ENCODE peak calls at places on chromosomes 12 and 14, in six cellular contexts. F is IMR-90, W is upper lobe of left lung, C is Peyer's patch, M is spleen, P is uterus. L is an unnamed sample. For H3K9me3, the result is how much of the 10 kb centered on the place peaks cover.

GRCh38 chr12:31664038-31664437 is 4.5 kb downstream of the ETFBKMT start:
- DNase-seq in F (no peak), W (no peak), C (no peak), M (no peak), P (no peak), L (no peak)

GRCh38 chr12:88855301-88855700 is 275.0 kb upstream of the KITLG start:
- DNase-seq in F (no peak), W (no peak), C (no peak), M (no peak), P (no peak), L (no peak)

GRCh38 chr12:31322651-31323248 is 3.2 kb downstream of the SINHCAF start:
- DNase-seq in F (peak), W (no peak), C (no peak), M (no peak), P (peak), L (no peak)

GRCh38 chr12:26283046-26283445 is 87.7 kb downstream of the SSPN start:
- DNase-seq in F (no peak), W (no peak), C (no peak), M (no peak), P (no peak), L (no peak)

GRCh38 chr12:62530596-62530995 is 64.0 kb downstream of the MON2 start:
- DNase-seq in F (peak), W (no peak), C (no peak), M (no peak), P (no peak), L (no peak)

GRCh38 chr14:78974691-78975090 is 804.5 kb downstream of the NRXN3 start:
- DNase-seq in F (peak), W (no peak), C (no peak), M (no peak), P (no peak), L (no peak)

GRCh38 chr12:132109741-132110140 is 34.4 kb downstream of the DDX51 start:
- DNase-seq in F (peak), W (no peak), C (no peak), M (no peak), P (no peak), L (no peak)

GRCh38 chr14:53295985-53296582 is 143.0 kb upstream of the DDHD1 start:
- DNase-seq in F (peak), W (no peak), C (no peak), M (no peak), P (no peak), L (no peak)

GRCh38 chr14:32564591-32564990 is 235.5 kb downstream of the AKAP6 start:
- DNase-seq in F (peak), W (no peak), C (no peak), M (no peak), P (no peak), L (no peak)

GRCh38 chr12:15910864-15911696 is at the start of gene DERA:
- DNase-seq in F (peak), W (peak), C (peak), M (peak), P (peak), L (peak)

GRCh38 chr14:68939893-68940613 is 39.0 kb downstream of the ACTN1 start:
- DNase-seq in F (peak), W (no peak), C (peak), M (no peak), P (peak), L (peak)

GRCh38 chr14:88251650-88252049 is 71.4 kb downstream of the KCNK10 start:
- DNase-seq in F (no peak), W (no peak), C (no peak), M (no peak), P (no peak), L (no peak)

GRCh38 chr14:104602315-104602932 is 2.1 kb downstream of the TMEM179 start:
- DNase-seq in F (no peak), W (no peak), C (no peak), M (peak), P (no peak), L (peak)

GRCh38 chr14:99038401-99038800 is 233.6 kb downstream of the BCL11B start:
- DNase-seq in F (no peak), W (no peak), C (no peak), M (no peak), P (no peak), L (no peak)

GRCh38 chr14:21072781-21073339 is 2.8 kb downstream of the ARHGEF40 start:
- DNase-seq in F (no peak), W (no peak), C (peak), M (no peak), P (no peak), L (no peak)

GRCh38 chr14:68495101-68495637 is 297.7 kb downstream of the ZFP36L1 start:
- DNase-seq in F (no peak), W (no peak), C (peak), M (peak), P (peak), L (no peak)

GRCh38 chr12:47017901-47018479 is 61.4 kb upstream of the PCED1B start:
- DNase-seq in F (peak), W (no peak), C (no peak), M (no peak), P (no peak), L (no peak)

GRCh38 chr12:26028953-26029740 is 70.7 kb downstream of the RASSF8 start:
- DNase-seq in F (peak), W (no peak), C (no peak), M (no peak), P (peak), L (no peak)

GRCh38 chr12:103840399-103840880 is 594 bp downstream of the NT5DC3 start:
- DNase-seq in F (peak), W (no peak), C (peak), M (peak), P (peak), L (no peak)

GRCh38 chr12:10143205-10143604 is 13.2 kb upstream of the CLEC7A start:
- DNase-seq in F (peak), W (no peak), C (no peak), M (no peak), P (no peak), L (no peak)

GRCh38 chr14:105300542-105301102 is at the start of gene BRF1:
- DNase-seq in F (peak), W (peak), C (peak), M (peak), P (peak), L (peak)

DNA sequence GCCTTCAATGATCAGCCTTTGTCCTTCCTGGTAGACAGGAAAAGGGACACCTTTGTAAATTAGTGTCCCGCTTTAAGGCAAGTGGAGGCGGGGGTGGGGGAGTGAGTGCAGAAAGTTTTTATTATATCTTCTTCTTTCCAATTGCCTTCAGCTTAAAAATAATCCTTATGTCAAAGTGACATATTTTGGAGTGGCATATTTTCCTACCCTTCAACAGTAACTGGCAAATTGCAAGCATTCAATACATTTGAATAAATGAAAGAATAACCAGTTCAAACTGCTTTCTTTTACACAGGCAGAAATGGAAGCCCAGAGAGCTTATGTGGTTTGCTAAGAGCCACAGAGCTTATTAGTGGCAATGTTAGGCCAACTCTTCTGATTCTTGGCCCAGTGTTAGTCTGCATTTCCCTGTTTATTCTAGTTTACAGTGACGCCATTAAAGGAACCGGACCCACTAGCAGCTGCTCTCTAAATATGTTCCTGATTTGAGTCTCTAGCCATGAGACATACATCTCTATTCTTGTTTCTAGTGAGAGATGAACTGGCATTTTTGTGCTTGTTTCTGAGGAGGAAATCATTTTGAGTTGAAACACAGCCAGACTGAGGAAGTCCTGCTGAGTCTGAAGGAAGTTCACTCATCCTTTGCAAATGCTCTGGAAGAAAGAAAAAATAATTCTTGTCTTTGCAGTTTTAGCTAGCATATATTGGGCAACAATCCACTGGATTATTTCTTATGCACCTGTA is 468.7 kb downstream of the NOVA1 start:
- DNase-seq in F (no peak), W (no peak), C (no peak), M (no peak), P (no peak), L (no peak)
- TF ChIP-seq POLR2A in F (no peak), W (no peak), C (no peak), M (no peak), P (no peak), L (no peak)

GRCh38 chr14:94077823-94078222 is 3.2 kb downstream of the DDX24 start:
- DNase-seq in F (no peak), W (no peak), C (no peak), M (no peak), P (no peak), L (no peak)

GRCh38 chr14:94075008-94075407 is 6.0 kb downstream of the DDX24 start:
- DNase-seq in F (no peak), W (no peak), C (no peak), M (no peak), P (no peak), L (no peak)

GRCh38 chr14:94077111-94077821 is 3.7 kb downstream of the DDX24 start:
- DNase-seq in F (no peak), W (no peak), C (no peak), M (no peak), P (no peak), L (no peak)

GRCh38 chr14:94079891-94080605 is 954 bp downstream of the DDX24 start:
- DNase-seq in F (peak), W (no peak), C (no peak), M (no peak), P (no peak), L (no peak)

DNA sequence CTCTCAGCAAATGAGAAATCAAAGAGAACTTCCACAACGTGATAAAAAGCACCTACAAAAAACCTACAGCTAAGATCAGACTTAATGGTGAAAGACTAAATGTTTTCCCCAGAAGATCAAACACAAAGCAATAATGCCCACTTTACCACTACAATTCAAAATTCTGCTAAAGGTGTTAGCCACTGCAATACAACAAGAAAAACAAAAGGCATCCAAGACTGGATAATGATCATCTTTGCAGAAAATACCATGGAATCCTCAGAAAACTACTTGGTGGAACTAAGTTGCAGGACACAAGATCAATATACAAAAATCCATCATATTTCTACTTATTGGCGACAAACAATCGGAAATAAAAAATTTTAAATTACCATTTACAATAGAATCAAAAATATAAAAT is 6.5 kb downstream of the DDX24 start:
- DNase-seq in F (no peak), W (no peak), C (no peak), M (no peak), P (no peak), L (no peak)
- H3K9me3 ChIP-seq in F (under half), W (under half), C (under half), M (half or more), P (under half), L (under half)

GRCh38 chr12:101552277-101552676 is 42.5 kb upstream of the MYBPC1 start:
- DNase-seq in F (peak), W (peak), C (no peak), M (no peak), P (no peak), L (no peak)
- H3K4me3 ChIP-seq in F (no peak), W (no peak), C (no peak), M (no peak), P (no peak), L (no peak)

GRCh38 chr12:122080149-122081107 is 1.9 kb downstream of the MLXIP start:
- DNase-seq in F (peak), W (peak), C (peak), M (peak), P (peak), L (peak)
- TF ChIP-seq POLR2A in F (peak), W (peak), C (peak), M (no peak), P (peak), L (peak)